ENCODE peak calls at places on chromosomes 4 and X, in six cellular contexts. O is A549, T is stomach, Y is tibial nerve, A is sigmoid colon, B is GM12878. Q is an unnamed sample.

GRCh38 chr4:24244663-24245519 is 339.5 kb downstream of the DHX15 start:
- DNase-seq in A (no peak), T (no peak), B (no peak), O (no peak), Y (peak; percentile 23), Q (no peak)

GRCh38 chrX:37010496-37010895 is 2.3 kb downstream of the FAM47C start:
- DNase-seq in B (no peak), O (no peak), T (no peak), A (no peak), Y (no peak), Q (no peak)

GRCh38 chrX:38262715-38263620 is 42.3 kb upstream of the SRPX start:
- DNase-seq in T (no peak), A (no peak), Y (no peak), B (no peak), O (no peak), Q (no peak)

GRCh38 chrX:80808160-80808735 is 1.4 kb downstream of the BRWD3 start:
- DNase-seq in O (peak; percentile 81), A (peak; percentile 86), Y (peak; percentile 88), B (peak; percentile 72), T (peak; percentile 79), Q (no peak)

GRCh38 chrX:19888419-19888879 is 1.0 kb upstream of the SH3KBP1 start:
- DNase-seq in A (no peak), Y (peak; percentile 59), O (peak; percentile 87), T (no peak), B (no peak), Q (no peak)

GRCh38 chr4:126455865-126456264 is 1141.1 kb downstream of the FAT4 start:
- DNase-seq in T (no peak), A (no peak), Y (no peak), B (no peak), O (no peak), Q (no peak)

GRCh38 chr4:26721685-26722084 is 137.8 kb downstream of the TBC1D19 start:
- DNase-seq in O (no peak), Y (no peak), T (no peak), B (no peak), A (no peak), Q (no peak)

GRCh38 chr4:109406337-109406931 is 27.2 kb upstream of the SEC24B start:
- DNase-seq in Y (peak; percentile 61), A (no peak), B (no peak), O (peak; percentile 57), T (no peak), Q (no peak)

GRCh38 chr4:24731448-24731847 is 63.9 kb upstream of the SOD3 start:
- DNase-seq in A (no peak), O (no peak), Y (no peak), T (no peak), B (no peak), Q (no peak)

GRCh38 chrX:43882294-43882681 is at the start of gene MAOB:
- DNase-seq in T (peak; percentile 37), Y (no peak), A (peak; percentile 72), B (no peak), O (no peak), Q (no peak)

DNA sequence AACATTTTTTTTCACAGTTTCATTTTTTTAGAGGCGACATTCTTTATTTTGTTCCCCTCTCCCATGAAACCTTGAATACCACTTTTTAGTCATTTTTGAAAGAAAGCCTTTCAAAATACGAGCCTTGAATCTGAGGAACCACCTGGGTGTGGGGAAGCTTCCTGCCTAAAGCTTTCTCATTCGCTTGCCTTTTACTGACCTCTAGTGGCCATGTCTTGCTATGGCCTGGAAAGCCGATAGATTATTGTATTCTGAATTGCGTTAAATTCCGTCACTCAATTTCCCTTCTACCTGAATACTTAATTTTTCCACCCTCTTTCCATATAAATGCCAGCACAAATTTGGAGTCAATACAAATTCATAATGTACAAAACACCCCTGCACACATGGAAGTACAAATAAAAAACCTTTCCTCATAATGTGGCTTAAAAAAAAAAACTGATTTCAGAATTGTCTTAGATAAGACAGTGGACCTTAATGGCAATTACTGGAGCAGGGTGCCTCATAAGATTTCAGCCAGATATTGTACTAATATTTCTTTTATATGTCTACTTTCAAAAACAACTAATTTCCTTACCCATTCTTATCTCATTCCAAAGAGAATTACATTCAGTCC is 217.9 kb downstream of the CENPC start:
- DNase-seq in A (no peak), Y (peak; percentile 82), T (peak; percentile 57), B (peak; percentile 9), O (peak; percentile 57), Q (no peak)
- TF ChIP-seq CTCF in A (peak; percentile 76), Y (peak; percentile 83), T (peak; percentile 86), B (peak; percentile 90), O (peak; percentile 73), Q (peak; percentile 83)

DNA sequence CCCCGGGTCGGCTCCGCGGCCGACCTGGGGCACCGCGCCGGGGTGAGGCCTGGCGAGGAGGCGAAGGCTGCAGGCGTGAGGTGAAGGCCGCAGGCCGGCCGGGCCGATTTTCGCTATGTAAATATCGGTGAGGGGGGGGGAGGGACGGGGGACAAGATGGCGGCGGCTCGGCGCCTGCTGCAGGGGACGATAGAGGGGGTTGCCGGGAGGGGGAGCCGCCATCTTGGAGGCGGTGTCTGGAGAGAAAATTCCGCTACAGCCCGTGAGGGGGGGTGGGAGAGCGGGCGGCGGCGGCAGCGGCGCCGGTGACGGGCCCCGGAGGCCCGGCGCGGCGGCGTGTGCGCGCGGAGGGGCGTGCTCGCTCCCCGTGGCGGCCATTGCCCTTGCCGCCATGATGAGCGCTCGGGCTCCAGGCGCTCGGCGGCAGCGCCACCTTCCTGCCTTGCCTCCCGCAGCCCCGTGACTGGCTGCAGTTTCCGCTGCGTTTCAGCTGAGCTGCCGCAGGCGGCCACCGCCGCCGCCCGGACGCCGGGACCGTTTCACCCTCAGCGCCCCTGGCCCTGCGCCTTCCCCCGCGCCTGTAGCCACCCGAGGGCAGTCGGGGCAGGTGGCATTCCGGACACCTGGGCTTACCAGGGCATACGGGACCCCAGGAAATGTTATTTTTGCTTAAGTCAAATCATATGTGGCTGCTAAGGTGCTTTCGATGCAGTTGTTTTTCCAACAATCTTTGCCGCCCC is 692 bp downstream of the ZFX start:
- DNase-seq in T (peak; percentile 93), B (peak; percentile 55), Y (peak; percentile 68), A (peak; percentile 97), O (peak; percentile 94), Q (peak; percentile 94)
- TF ChIP-seq EP300 in T (no peak), B (no peak), Y (no peak), A (no peak), O (no peak), Q (no peak)

DNA sequence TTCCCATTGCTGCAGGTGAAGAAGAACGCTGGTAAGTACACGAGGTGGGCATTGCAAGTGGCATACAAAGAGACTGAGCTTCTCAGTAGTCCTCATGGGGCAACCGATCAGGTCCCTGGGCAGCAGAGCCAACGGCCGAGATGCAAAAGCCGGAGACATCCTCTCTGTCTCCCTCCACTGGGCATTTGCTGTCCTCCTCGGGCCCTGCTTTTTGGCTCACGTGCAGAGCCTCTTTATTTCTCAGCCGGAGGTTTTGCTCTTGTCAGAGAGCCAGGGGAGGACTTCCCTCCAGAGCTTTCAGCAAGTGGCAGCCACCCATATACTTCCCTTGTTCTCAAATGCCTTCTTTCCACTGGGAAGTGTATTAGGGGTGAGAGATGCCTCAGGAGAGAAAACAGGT is 18.0 kb downstream of the STARD8 start:
- DNase-seq in Y (no peak), O (no peak), T (no peak), B (no peak), A (no peak), Q (no peak)
- TF ChIP-seq CTCF in Y (no peak), O (no peak), T (no peak), B (no peak), A (no peak), Q (no peak)

GRCh38 chr4:66647468-66647867 is 897.8 kb downstream of the CENPC start:
- DNase-seq in Y (no peak), B (no peak), T (no peak), O (no peak), A (no peak), Q (no peak)

GRCh38 chr4:66653937-66654336 is 891.4 kb downstream of the CENPC start:
- DNase-seq in B (no peak), Y (no peak), T (no peak), A (no peak), O (no peak), Q (no peak)

GRCh38 chr4:66647915-66648314 is 897.4 kb downstream of the CENPC start:
- DNase-seq in Y (no peak), T (no peak), B (no peak), A (no peak), O (no peak), Q (no peak)

GRCh38 chr4:66649236-66649635 is 896.1 kb downstream of the CENPC start:
- DNase-seq in A (no peak), O (no peak), Y (no peak), B (no peak), T (no peak), Q (no peak)
- TF ChIP-seq EP300 in A (no peak), O (no peak), Y (no peak), B (no peak), T (no peak), Q (no peak)

GRCh38 chrX:40661489-40661888 is 14.1 kb upstream of the CXorf38 start:
- DNase-seq in T (no peak), Y (no peak), A (no peak), O (no peak), B (no peak), Q (no peak)

GRCh38 chrX:40663078-40663740 is 15.8 kb upstream of the CXorf38 start:
- DNase-seq in O (no peak), B (no peak), A (no peak), Y (no peak), T (no peak), Q (no peak)

GRCh38 chrX:40660381-40660780 is 13.0 kb upstream of the CXorf38 start:
- DNase-seq in T (no peak), B (no peak), A (no peak), Y (no peak), O (no peak), Q (no peak)

DNA sequence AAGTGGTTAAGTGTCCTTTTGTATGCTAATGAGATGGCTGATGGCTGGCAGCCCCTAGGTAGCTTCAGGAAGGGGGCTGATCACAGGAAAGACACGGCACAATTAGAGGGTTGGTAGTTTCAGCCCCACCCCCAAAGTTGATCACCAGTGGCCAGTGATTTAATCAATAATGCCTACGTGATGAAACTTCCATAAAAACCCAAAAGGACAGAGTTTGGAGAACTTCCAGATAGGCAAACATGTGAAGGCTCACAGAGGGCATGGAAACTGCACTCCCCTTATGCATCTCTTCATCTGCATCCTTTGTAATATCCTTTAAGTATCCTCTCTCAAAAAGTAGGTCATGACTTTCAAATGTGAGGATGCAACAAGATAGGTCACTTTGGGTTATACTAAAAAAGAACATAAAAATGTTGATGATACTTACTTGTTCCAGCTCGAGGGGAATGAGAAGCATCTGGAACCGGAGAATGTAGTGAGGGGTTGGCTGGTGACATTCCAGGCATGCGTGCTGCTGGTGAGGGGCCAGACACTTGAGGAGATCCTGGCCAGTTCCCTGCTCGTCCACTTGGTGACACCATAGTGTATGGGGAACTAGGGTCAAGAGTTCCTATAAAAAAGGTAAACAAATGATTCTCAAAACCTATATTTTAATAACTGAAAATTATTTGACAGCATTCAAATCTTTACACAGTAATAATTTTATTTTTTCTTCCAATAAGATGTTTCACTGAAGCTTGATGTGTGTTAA is 16.7 kb upstream of the CXorf38 start:
- DNase-seq in A (no peak), O (peak; percentile 39), T (no peak), B (no peak), Y (no peak), Q (no peak)
- TF ChIP-seq CTCF in A (no peak), O (peak; percentile 23), T (no peak), B (peak; percentile 14), Y (peak; percentile 23), Q (peak; percentile 26)